ENCODE peak calls at places on chromosome 18, in ten cellular contexts. E is endodermal cell; L is CD8-positive, alpha-beta T cell; A is IMR-90; G is HCT116; P is cardiac muscle cell; T is H1; N is BE2C; K is hepatocyte; Y is PC-9. V is an unnamed sample.

GRCh38 chr18:80046961-80047541 is 12.8 kb downstream of the RBFA start:
- DNase-seq in E (no peak), L (no peak), A (no peak), G (no peak), P (no peak), T (no peak), N (peak; percentile 20), K (no peak), Y (no peak), V (no peak)

GRCh38 chr18:22467760-22468553 is 50.2 kb upstream of the CTAGE1 start:
- DNase-seq in E (no peak), L (no peak), A (peak; percentile 100), G (peak; percentile 83), P (no peak), T (no peak), N (no peak), K (peak; percentile 63), Y (peak; percentile 37), V (no peak)

GRCh38 chr18:30451976-30452375 is 590.6 kb downstream of the DSC3 start:
- DNase-seq in E (no peak), L (no peak), A (no peak), G (no peak), P (no peak), T (no peak), N (no peak), K (no peak), Y (no peak), V (no peak)

GRCh38 chr18:58761970-58762780 is 90.9 kb downstream of the MALT1 start:
- DNase-seq in E (peak; percentile 44), L (no peak), A (no peak), G (no peak), P (no peak), T (no peak), N (no peak), K (no peak), Y (no peak), V (no peak)

GRCh38 chr18:38579764-38580163 is 1014.2 kb upstream of the CELF4 start:
- DNase-seq in E (no peak), L (no peak), A (no peak), G (no peak), P (no peak), T (no peak), N (no peak), K (no peak), Y (no peak), V (no peak)

GRCh38 chr18:9513971-9514512 is 38.7 kb downstream of the RALBP1 start:
- DNase-seq in E (no peak), L (no peak), A (peak; percentile 75), G (no peak), P (no peak), T (no peak), N (no peak), K (no peak), Y (peak; percentile 55), V (no peak)

GRCh38 chr18:26425148-26425531 is 123.2 kb downstream of the KCTD1 start:
- DNase-seq in E (no peak), L (no peak), A (peak; percentile 7), G (no peak), P (no peak), T (no peak), N (no peak), K (no peak), Y (no peak), V (no peak)

GRCh38 chr18:48136544-48137353 is 206.3 kb upstream of the SMAD2 start:
- DNase-seq in E (peak; percentile 68), L (no peak), A (no peak), G (no peak), P (peak; percentile 28), T (no peak), N (no peak), K (peak; percentile 26), Y (no peak), V (no peak)

GRCh38 chr18:14912967-14913366 is 165.0 kb downstream of the ANKRD30B start:
- DNase-seq in E (no peak), L (no peak), A (no peak), G (no peak), P (no peak), T (no peak), N (no peak), K (no peak), Y (no peak), V (no peak)

DNA sequence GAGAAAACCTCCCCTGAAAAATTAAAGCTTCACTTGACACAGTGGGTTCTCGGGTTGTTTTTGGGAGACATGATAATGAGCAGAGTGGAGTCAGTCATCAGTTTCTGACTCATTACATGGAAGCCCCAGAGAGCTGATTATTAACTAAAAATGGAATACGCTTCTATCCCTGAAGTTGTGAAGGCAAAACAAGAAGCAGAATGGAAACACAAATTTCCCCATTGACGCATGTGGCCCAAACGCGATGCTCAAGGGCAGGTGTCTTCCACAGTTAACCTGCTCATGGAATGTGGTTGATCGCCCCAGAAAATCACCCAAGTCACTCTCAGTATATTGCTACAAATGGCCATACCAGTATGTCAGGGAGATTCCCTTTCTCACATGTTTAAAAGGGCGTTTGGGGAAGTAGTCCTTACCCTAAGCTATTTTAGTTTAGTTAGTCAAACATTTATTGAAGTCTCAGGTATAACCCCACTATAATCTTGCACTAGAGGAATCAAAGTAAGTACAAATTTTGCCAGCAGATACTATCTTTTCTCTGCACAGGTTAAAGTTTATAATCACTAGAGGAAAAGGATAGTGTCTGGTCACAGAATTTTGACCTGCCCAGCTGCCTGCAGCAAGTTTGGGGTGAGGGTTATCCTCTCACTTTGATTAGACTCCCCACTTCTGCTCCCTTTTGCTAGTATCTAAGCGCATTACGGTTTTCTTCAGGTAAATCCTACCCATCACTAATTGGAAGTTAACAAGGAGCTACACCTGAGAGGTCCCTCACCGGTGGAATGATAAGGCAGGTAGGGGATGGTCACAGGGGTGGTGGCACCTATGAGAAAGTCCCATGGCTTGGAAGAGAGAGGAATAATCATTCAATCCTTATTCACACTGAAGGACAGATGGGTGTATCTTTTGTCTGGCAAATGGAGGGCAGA is 7.8 kb downstream of the BCL2 start:
- DNase-seq in E (no peak), L (no peak), A (no peak), G (no peak), P (no peak), T (no peak), N (no peak), K (no peak), Y (no peak), V (no peak)
- H3K4me1 ChIP-seq in E (no peaks in the 10 kb centered on the region), L (peaks cover 83% of the 10 kb centered on the region), A (no peaks in the 10 kb centered on the region), G (no peaks in the 10 kb centered on the region), P (no peaks in the 10 kb centered on the region), T (no peaks in the 10 kb centered on the region), N (peaks cover 2% of the 10 kb centered on the region), K (peaks cover 8% of the 10 kb centered on the region), Y (peaks cover 8% of the 10 kb centered on the region), V (peaks cover 19% of the 10 kb centered on the region)

DNA sequence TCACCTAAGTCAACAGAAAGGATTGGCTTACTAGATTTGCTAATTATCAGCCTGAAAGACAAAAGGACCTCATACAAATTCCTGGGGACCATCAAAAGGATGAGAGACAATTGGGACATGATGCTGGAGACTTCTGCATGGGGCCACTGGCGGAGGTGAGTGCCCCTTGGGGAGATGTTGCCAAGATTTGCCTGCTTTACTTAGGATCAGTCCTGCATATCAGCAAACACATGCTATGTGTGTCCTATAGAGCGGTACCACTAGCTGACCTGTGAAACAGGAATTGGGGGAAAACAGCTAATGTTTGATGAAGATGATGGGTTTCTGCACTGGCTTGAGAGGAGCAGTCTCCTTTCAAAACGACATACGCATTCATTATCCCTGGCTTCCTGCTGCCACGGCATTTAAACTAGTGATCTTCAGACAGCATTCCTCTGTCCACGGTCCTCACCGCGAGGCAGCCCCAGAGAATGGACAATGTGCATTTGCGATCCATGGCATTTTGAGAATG is 104.2 kb downstream of the TGIF1 start:
- DNase-seq in E (peak; percentile 89), L (no peak), A (no peak), G (no peak), P (peak; percentile 70), T (peak; percentile 46), N (no peak), K (peak; percentile 20), Y (no peak), V (no peak)
- TF ChIP-seq CTCF in E (no peak), L (no peak), A (no peak), G (no peak), P (no peak), T (no peak), N (no peak), K (no peak), Y (no peak), V (no peak)

GRCh38 chr18:69400976-69401474 is 337 bp downstream of the DOK6 start:
- DNase-seq in E (peak; percentile 78), L (no peak), A (peak; percentile 16), G (no peak), P (peak; percentile 78), T (no peak), N (peak; percentile 43), K (no peak), Y (no peak), V (peak; percentile 43)
- H3K4me3 ChIP-seq in E (peak overlapping the region; percentile 80), L (no peak overlapping the region), A (peak overlapping the region; percentile 42), G (no peak overlapping the region), P (peak overlapping the region; percentile 83), T (peak overlapping the region; percentile 41), N (peak overlapping the region; percentile 65), K (peak overlapping the region; percentile 61), Y (no peak overlapping the region), V (peak overlapping the region; percentile 62)

GRCh38 chr18:62788111-62788510 is 72.8 kb downstream of the PHLPP1 start:
- DNase-seq in E (peak; percentile 56), L (no peak), A (no peak), G (no peak), P (no peak), T (peak; percentile 7), N (no peak), K (no peak), Y (no peak), V (no peak)
- H3K4me1 ChIP-seq in E (peaks cover 10% of the 10 kb centered on the region), L (peaks cover 10% of the 10 kb centered on the region), A (peaks cover 5% of the 10 kb centered on the region), G (peaks cover 18% of the 10 kb centered on the region), P (peaks cover 19% of the 10 kb centered on the region), T (peaks cover 2% of the 10 kb centered on the region), N (no peaks in the 10 kb centered on the region), K (peaks cover 13% of the 10 kb centered on the region), Y (peaks cover 20% of the 10 kb centered on the region), V (peaks cover 36% of the 10 kb centered on the region)

DNA sequence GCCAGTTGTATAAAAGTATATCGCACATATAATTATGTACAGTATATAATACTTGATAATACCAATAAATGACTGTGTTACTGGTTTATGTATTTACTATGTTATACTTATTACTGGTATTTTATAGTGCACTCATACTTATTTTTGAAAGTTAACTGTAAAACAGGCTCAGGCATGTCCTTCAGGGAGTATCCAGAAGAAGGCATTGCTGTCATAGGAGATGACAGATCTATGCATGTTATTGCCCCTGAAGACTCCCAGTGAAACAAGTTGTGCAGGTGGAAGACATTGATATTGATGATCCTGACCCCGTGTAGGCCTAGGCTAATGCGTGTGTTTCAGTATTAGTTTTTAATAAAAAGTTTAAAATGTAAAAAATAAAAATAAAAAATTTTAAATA is 20.3 kb upstream of the ASXL3 start:
- DNase-seq in E (no peak), L (no peak), A (no peak), G (no peak), P (no peak), T (no peak), N (no peak), K (no peak), Y (no peak), V (no peak)
- TF ChIP-seq CTCF in E (no peak), L (no peak), A (no peak), G (no peak), P (no peak), T (no peak), N (no peak), K (no peak), Y (no peak), V (no peak)